ENCODE peak calls at places on chromosomes 5 and 9, in five cellular contexts. A, Z, Q, O and P are unnamed samples.

GRCh38 chr5:32116574-32117313 is 57.4 kb downstream of the GOLPH3 start:
- DNase-seq in Q (no peak), O (no peak), Z (no peak), A (no peak), P (no peak)

GRCh38 chr5:27007121-27007520 is 31.3 kb downstream of the CDH9 start:
- DNase-seq in Q (no peak), O (no peak), Z (no peak), A (no peak), P (no peak)

GRCh38 chr5:111720333-111720890 is 36.6 kb downstream of the NREP start:
- DNase-seq in Q (no peak), O (no peak), A (no peak), Z (no peak), P (no peak)

GRCh38 chr5:170748986-170749385 is 34.5 kb upstream of the GABRP start:
- DNase-seq in A (no peak), Q (no peak), Z (no peak), O (no peak), P (no peak)

GRCh38 chr9:137755261-137755927 is 122.2 kb upstream of the CACNA1B start:
- DNase-seq in A (no peak), Q (no peak), Z (no peak), O (no peak), P (no peak)

GRCh38 chr9:136052433-136052880 is 42.6 kb downstream of the NACC2 start:
- DNase-seq in O (no peak), Q (no peak), A (no peak), Z (peak; percentile 69), P (peak; percentile 65)

GRCh38 chr5:148791696-148792095 is 34.7 kb upstream of the ADRB2 start:
- DNase-seq in O (no peak), Q (peak; percentile 20), Z (peak; percentile 45), A (no peak), P (no peak)

GRCh38 chr5:170095687-170096086 is 10.0 kb upstream of the FOXI1 start:
- DNase-seq in Z (no peak), Q (no peak), O (no peak), A (no peak), P (no peak)

GRCh38 chr5:89330087-89330486 is 447.1 kb upstream of the MEF2C start:
- DNase-seq in Q (no peak), A (no peak), Z (no peak), O (no peak), P (no peak)

GRCh38 chr5:72125931-72126620 is 18.8 kb downstream of the MAP1B start:
- DNase-seq in Z (peak; percentile 42), Q (no peak), A (no peak), O (no peak), P (no peak)

GRCh38 chr5:40762716-40763115 is 7.0 kb upstream of the TTC33 start:
- DNase-seq in Z (no peak), O (no peak), Q (no peak), A (no peak), P (no peak)

GRCh38 chr5:114062940-114063867 is 298.7 kb upstream of the KCNN2 start:
- DNase-seq in Z (no peak), Q (no peak), O (no peak), A (no peak), P (no peak)

GRCh38 chr9:129140397-129141065 is 29.3 kb downstream of the PTPA start:
- DNase-seq in A (no peak), Q (peak; percentile 53), O (no peak), Z (peak; percentile 73), P (peak; percentile 83)

GRCh38 chr9:95506438-95506691 is 10.4 kb downstream of the PTCH1 start:
- DNase-seq in O (no peak), Q (no peak), A (no peak), Z (peak; percentile 51), P (peak; percentile 57)

GRCh38 chr5:126514159-126515141 is 80.6 kb downstream of the ALDH7A1 start:
- DNase-seq in O (no peak), Z (no peak), A (no peak), Q (no peak), P (no peak)

GRCh38 chr9:76893395-76893932 is 12.4 kb downstream of the PRUNE2 start:
- DNase-seq in A (no peak), Q (no peak), Z (no peak), O (no peak), P (no peak)

GRCh38 chr5:72452515-72453259 is 54.5 kb downstream of the ZNF366 start:
- DNase-seq in O (no peak), A (peak; percentile 41), Q (no peak), Z (peak; percentile 75), P (no peak)

GRCh38 chr5:65050826-65051498 is 282.2 kb downstream of the CWC27 start:
- DNase-seq in Q (peak; percentile 22), Z (peak; percentile 31), O (no peak), A (no peak), P (no peak)

GRCh38 chr5:1045960-1046560 is 37.5 kb downstream of the NKD2 start:
- DNase-seq in Q (no peak), O (no peak), A (no peak), Z (no peak), P (no peak)

GRCh38 chr9:110555971-110556370 is 23.6 kb downstream of the SVEP1 start:
- DNase-seq in Q (no peak), O (no peak), Z (no peak), A (no peak), P (no peak)

GRCh38 chr5:95712347-95712958 is 18.7 kb upstream of the RHOBTB3 start:
- DNase-seq in O (peak; percentile 56), Z (peak; percentile 99), A (peak; percentile 49), Q (peak; percentile 78), P (no peak)

GRCh38 chr9:116499434-116499833 is 187.7 kb upstream of the TRIM32 start:
- DNase-seq in Q (no peak), A (no peak), O (no peak), Z (peak; percentile 77), P (no peak)

GRCh38 chr5:65152131-65152530 is 329.6 kb downstream of the ADAMTS6 start:
- DNase-seq in Z (no peak), A (no peak), Q (no peak), O (no peak), P (no peak)

GRCh38 chr5:68246802-68247201 is 31.2 kb downstream of the PIK3R1 start:
- DNase-seq in Z (no peak), Q (no peak), A (no peak), O (no peak), P (no peak)

GRCh38 chr9:99141849-99142248 is 36.9 kb downstream of the TGFBR1 start:
- DNase-seq in Z (no peak), A (no peak), Q (no peak), O (no peak), P (no peak)

GRCh38 chr5:141529002-141529401 is 40.1 kb downstream of the PCDHGC5 start:
- DNase-seq in A (no peak), O (no peak), Q (no peak), Z (peak; percentile 58), P (no peak)

GRCh38 chr5:178768371-178769260 is 38.2 kb upstream of the ZNF354A start:
- DNase-seq in Q (no peak), Z (no peak), A (no peak), O (no peak), P (no peak)